ENCODE peak calls at places on chromosomes 6 and 20, in six cellular contexts. Y is activated CD8-positive, alpha-beta memory T cell treated with anti-CD3 and anti-CD28 coated beads, Interleukin-2, amount 50 U/mL, for 4 hours; L is type B pancreatic cell; C is stimulated activated CD8-positive, alpha-beta memory T cell treated with anti-CD3 and anti-CD28 coated beads, Interleukin-4, amount 100 ng/mL, for 24 hours; N is ureter; R is choroid plexus epithelial cell. Q is an unnamed sample.

GRCh38 chr6:132973556-132973993 is 159.2 kb downstream of the RPS12 start:
- DNase-seq in N (no peak), R (no peak), Y (no peak), L (no peak), C (no peak), Q (no peak)

GRCh38 chr6:16535564-16535963 is 225.7 kb downstream of the ATXN1 start:
- DNase-seq in N (no peak), R (no peak), L (no peak), Y (no peak), C (no peak), Q (no peak)

GRCh38 chr6:170117111-170117972 is 173.5 kb downstream of the DLL1 start:
- DNase-seq in C (no peak), R (no peak), Y (no peak), L (peak), N (peak), Q (peak)

GRCh38 chr20:15760217-15760567 is 813.1 kb downstream of the KIF16B start:
- DNase-seq in C (no peak), Y (no peak), L (no peak), R (no peak), N (no peak), Q (no peak)

GRCh38 chr6:134111062-134111677 is 58.7 kb upstream of the SLC2A12 start:
- DNase-seq in N (no peak), C (no peak), R (peak), L (no peak), Y (no peak), Q (no peak)

GRCh38 chr20:34824026-34824860 is 1.2 kb downstream of the NCOA6 start:
- DNase-seq in N (peak), C (peak), R (peak), L (no peak), Y (peak), Q (no peak)

GRCh38 chr6:90194371-90194841 is 102.2 kb downstream of the BACH2 start:
- DNase-seq in Y (no peak), N (no peak), L (no peak), C (no peak), R (peak), Q (no peak)

GRCh38 chr6:3325210-3325609 is 66.5 kb downstream of the PSMG4 start:
- DNase-seq in C (no peak), L (no peak), Y (no peak), R (peak), N (no peak), Q (no peak)

GRCh38 chr6:150115769-150116168 is 27.1 kb upstream of the PPP1R14C start:
- DNase-seq in N (no peak), R (no peak), C (no peak), Y (no peak), L (no peak), Q (no peak)

Q was measured in osteocyte.